ENCODE peak calls at places on chromosomes 16 and 17, in eight cellular contexts. I is activated CD8-positive, alpha-beta memory T cell treated with anti-CD3 and anti-CD28 coated beads for 4 hours; E is fibroblast of the conjunctiva; O is NCI-H460; S is kidney; U is GM12878; Z is T-helper 1 cell; J is central memory CD4-positive, alpha-beta T cell. W is an unnamed sample.

GRCh38 chr16:77585852-77586251 is 136.5 kb upstream of the NUDT7 start:
- DNase-seq in Z (no peak), O (no peak), E (no peak), U (no peak), S (no peak), I (no peak), J (no peak), W (no peak)

GRCh38 chr17:19731626-19732025 is 15.2 kb upstream of the SLC47A2 start:
- DNase-seq in O (no peak), U (no peak), E (no peak), J (no peak), Z (no peak), I (no peak), S (peak; percentile 45), W (no peak)

GRCh38 chr16:68037820-68038597 is 14.9 kb downstream of the DUS2 start:
- DNase-seq in Z (no peak), O (no peak), I (no peak), S (no peak), E (no peak), J (no peak), U (peak; percentile 21), W (no peak)

GRCh38 chr16:63312343-63312742 is 1276.1 kb upstream of the CDH8 start:
- DNase-seq in J (no peak), U (no peak), E (no peak), I (no peak), S (no peak), Z (no peak), O (no peak), W (no peak)

GRCh38 chr16:85611205-85611454 is 2.0 kb upstream of the GSE1 start:
- DNase-seq in S (peak; percentile 89), U (no peak), J (no peak), Z (no peak), I (no peak), E (no peak), O (peak; percentile 9), W (no peak)

GRCh38 chr16:57226701-57227621 is 18.1 kb upstream of the ARL2BP start:
- DNase-seq in Z (no peak), I (no peak), E (no peak), O (no peak), J (no peak), S (no peak), U (no peak), W (no peak)

GRCh38 chr16:17452931-17453330 is 17.8 kb downstream of the XYLT1 start:
- DNase-seq in E (no peak), J (no peak), U (no peak), I (no peak), O (no peak), S (no peak), Z (no peak), W (no peak)

GRCh38 chr17:8836821-8837426 is 30.6 kb downstream of the PIK3R6 start:
- DNase-seq in E (no peak), J (no peak), U (no peak), O (no peak), I (no peak), Z (no peak), S (no peak), W (no peak)

GRCh38 chr17:79646721-79647455 is 36.0 kb upstream of the RBFOX3 start:
- DNase-seq in Z (no peak), I (no peak), J (no peak), U (no peak), O (no peak), S (no peak), E (no peak), W (no peak)

W was measured in naive thymus-derived CD4-positive, alpha-beta T cell.